ENCODE peak calls at places on chromosomes 13 and 19, in six cellular contexts. I is neuronal stem cell, T is mesenchymal stem cell, L is H9, J is H1, V is trophoblast cell. W is an unnamed sample.
A peak's percentile ranks its signal among the peaks of the same experiment; 100 is the strongest.

GRCh38 chr13:77678691-77679090 is 18.8 kb upstream of the SLAIN1 start:
- DNase-seq in I (no peak), T (no peak), L (no peak), J (no peak), V (no peak), W (no peak)

GRCh38 chr19:3604987-3605343 is 1.7 kb downstream of the TBXA2R start:
- DNase-seq in I (no peak), T (no peak), L (no peak), J (no peak), V (no peak), W (no peak)

GRCh38 chr13:30334663-30335386 is 27.5 kb upstream of the KATNAL1 start:
- DNase-seq in I (peak; percentile 54), T (no peak), L (peak; percentile 43), J (no peak), V (peak; percentile 81), W (peak; percentile 4)

GRCh38 chr13:101065314-101065713 is 351.0 kb downstream of the NALCN start:
- DNase-seq in I (no peak), T (no peak), L (no peak), J (no peak), V (no peak), W (no peak)

GRCh38 chr19:23949611-23950010 is 34.9 kb downstream of the ZNF726 start:
- DNase-seq in I (no peak), T (peak; percentile 3), L (no peak), J (no peak), V (no peak), W (no peak)

GRCh38 chr13:112679381-112679780 is 10.5 kb upstream of the ATP11A start:
- DNase-seq in I (no peak), T (no peak), L (no peak), J (no peak), V (no peak), W (no peak)

GRCh38 chr19:18541258-18541991 is 1.9 kb downstream of the FKBP8 start:
- DNase-seq in I (no peak), T (peak; percentile 32), L (no peak), J (no peak), V (peak; percentile 91), W (no peak)

GRCh38 chr19:42196011-42197001 is 21.2 kb downstream of the DEDD2 start:
- DNase-seq in I (no peak), T (no peak), L (peak; percentile 74), J (no peak), V (no peak), W (no peak)

GRCh38 chr19:49983645-49984229 is 22.8 kb upstream of the SIGLEC11 start:
- DNase-seq in I (peak; percentile 56), T (peak; percentile 45), L (peak; percentile 55), J (no peak), V (peak; percentile 78), W (peak; percentile 37)

GRCh38 chr13:99125335-99125915 is 75.2 kb upstream of the UBAC2 start:
- DNase-seq in I (no peak), T (no peak), L (no peak), J (no peak), V (no peak), W (no peak)

GRCh38 chr13:72384879-72385278 is 342.6 kb downstream of the MZT1 start:
- DNase-seq in I (no peak), T (peak; percentile 40), L (no peak), J (no peak), V (peak; percentile 29), W (peak; percentile 1)

GRCh38 chr13:98279473-98280175 is 102.6 kb upstream of the RNF113B start:
- DNase-seq in I (no peak), T (no peak), L (peak; percentile 65), J (no peak), V (no peak), W (no peak)

GRCh38 chr19:32676895-32677359 is 1.3 kb downstream of the RGS9BP start:
- DNase-seq in I (peak; percentile 17), T (no peak), L (no peak), J (no peak), V (no peak), W (no peak)

GRCh38 chr19:32674153-32674958 is 624 bp downstream of the ANKRD27 start:
- DNase-seq in I (peak; percentile 14), T (no peak), L (no peak), J (no peak), V (no peak), W (no peak)

GRCh38 chr19:32674959-32675719 is at the start of gene ANKRD27:
- DNase-seq in I (peak; percentile 99), T (peak; percentile 98), L (peak; percentile 97), J (peak; percentile 95), V (peak; percentile 100), W (peak; percentile 96)

GRCh38 chr19:32676186-32676894 is 692 bp downstream of the RGS9BP start:
- DNase-seq in I (peak; percentile 15), T (no peak), L (peak; percentile 50), J (no peak), V (peak; percentile 56), W (no peak)

DNA sequence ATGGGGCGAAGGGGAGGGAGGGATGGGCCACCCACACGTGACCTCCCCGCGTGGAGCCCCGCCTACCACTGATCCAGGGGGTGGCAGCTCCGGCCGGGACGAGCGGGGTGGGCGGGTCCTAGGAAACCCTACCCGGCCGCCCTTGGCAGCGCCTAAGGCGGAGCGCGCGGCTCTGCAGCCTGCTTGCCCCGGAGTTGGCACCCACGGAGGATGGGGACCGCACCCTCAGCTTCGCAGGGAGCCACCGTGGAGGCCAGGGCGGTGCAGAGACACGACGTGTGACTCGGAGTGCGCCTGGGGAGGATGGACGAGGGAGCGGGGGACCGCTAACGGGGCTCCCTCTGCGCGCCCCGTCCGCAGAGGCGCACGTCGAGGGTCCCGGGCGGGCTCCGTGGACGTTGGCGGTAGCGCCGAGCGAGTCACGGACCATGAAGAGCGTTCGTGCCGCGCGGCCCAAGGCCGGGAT is at the start of gene RGS9BP:
- DNase-seq in I (peak; percentile 46), T (peak; percentile 82), L (peak; percentile 66), J (no peak), V (peak; percentile 71), W (peak; percentile 59)
- H4K91ac ChIP-seq in I (peak within 1 kb of the TSS; percentile 27), T (peak within 1 kb of the TSS; percentile 64), L (no peak within 1 kb of the TSS), J (no peak within 1 kb of the TSS), V (peak within 1 kb of the TSS; percentile 63), W (no peak within 1 kb of the TSS)

GRCh38 chr13:42445354-42445753 is 128.6 kb upstream of the TNFSF11 start:
- DNase-seq in I (no peak), T (no peak), L (no peak), J (no peak), V (no peak), W (no peak)
- H4K91ac ChIP-seq in I (no peak overlapping the region), T (no peak overlapping the region), L (no peak overlapping the region), J (no peak overlapping the region), V (no peak overlapping the region), W (no peak overlapping the region)

DNA sequence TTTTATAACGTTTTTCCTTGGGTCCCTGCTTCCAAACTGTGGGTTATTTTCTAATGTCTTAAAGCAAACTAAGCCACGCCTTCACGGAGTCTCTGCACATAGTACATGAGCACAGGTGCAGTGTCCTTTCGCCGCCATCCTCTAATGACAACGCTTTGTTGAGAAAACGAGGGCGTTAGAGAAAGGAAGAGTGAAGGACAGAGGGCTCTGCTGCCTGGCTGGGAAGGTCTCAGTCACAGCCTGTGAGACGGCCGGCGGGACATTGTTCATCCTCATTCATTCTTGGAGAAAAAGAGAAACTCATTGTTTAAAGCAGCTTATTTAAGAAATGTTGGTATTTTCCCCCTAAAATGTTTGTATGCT is 9.5 kb downstream of the IL17D start:
- DNase-seq in I (no peak), T (no peak), L (no peak), J (no peak), V (no peak), W (no peak)
- H4K91ac ChIP-seq in I (no peak overlapping the region), T (no peak overlapping the region), L (no peak overlapping the region), J (no peak overlapping the region), V (no peak overlapping the region), W (no peak overlapping the region)

GRCh38 chr19:55360902-55361301 is 2.2 kb downstream of the GARIN5B start:
- DNase-seq in I (no peak), T (no peak), L (no peak), J (no peak), V (no peak), W (no peak)
- H4K91ac ChIP-seq in I (no peak overlapping the region), T (no peak overlapping the region), L (no peak overlapping the region), J (no peak overlapping the region), V (no peak overlapping the region), W (no peak overlapping the region)

GRCh38 chr13:66950666-66951065 is 279.5 kb downstream of the PCDH9 start:
- DNase-seq in I (no peak), T (no peak), L (no peak), J (no peak), V (no peak), W (no peak)

GRCh38 chr13:66948910-66949309 is 281.2 kb downstream of the PCDH9 start:
- DNase-seq in I (no peak), T (no peak), L (no peak), J (no peak), V (no peak), W (no peak)

GRCh38 chr13:66952507-66952906 is 277.6 kb downstream of the PCDH9 start:
- DNase-seq in I (no peak), T (no peak), L (no peak), J (no peak), V (no peak), W (no peak)

GRCh38 chr13:66951426-66951825 is 278.7 kb downstream of the PCDH9 start:
- DNase-seq in I (no peak), T (no peak), L (no peak), J (no peak), V (no peak), W (no peak)
- H4K91ac ChIP-seq in I (no peak overlapping the region), T (no peak overlapping the region), L (no peak overlapping the region), J (no peak overlapping the region), V (no peak overlapping the region), W (no peak overlapping the region)

W was measured in IMR-90.